ENCODE peak calls at places on chromosome 6, in four cellular contexts. One of them, this sample, is unnamed.

GRCh38 chr6:101294676-101295075 is 98.8 kb upstream of the GRIK2 start:
- DNase-seq in left ventricle myocardium inferior: no peak
- DNase-seq in cardiac fibroblast: no peak
- DNase-seq in fibroblast of the aortic adventitia: peak
- DNase-seq in this sample: peak

GRCh38 chr6:72944660-72945059 is 280.6 kb downstream of the KHDC1L start:
- DNase-seq in fibroblast of the aortic adventitia: no peak
- DNase-seq in cardiac fibroblast: no peak
- DNase-seq in left ventricle myocardium inferior: no peak
- DNase-seq in this sample: no peak

GRCh38 chr6:52407467-52407866 is 12.7 kb upstream of the EFHC1 start:
- DNase-seq in left ventricle myocardium inferior: no peak
- DNase-seq in fibroblast of the aortic adventitia: peak
- DNase-seq in cardiac fibroblast: peak
- DNase-seq in this sample: peak

GRCh38 chr6:88177961-88178464 is 11.9 kb upstream of the CNR1 start:
- DNase-seq in left ventricle myocardium inferior: no peak
- DNase-seq in cardiac fibroblast: peak
- DNase-seq in fibroblast of the aortic adventitia: no peak
- DNase-seq in this sample: no peak

GRCh38 chr6:99779631-99780555 is 173.3 kb downstream of the PRDM13 start:
- DNase-seq in left ventricle myocardium inferior: no peak
- DNase-seq in cardiac fibroblast: no peak
- DNase-seq in fibroblast of the aortic adventitia: no peak
- DNase-seq in this sample: no peak

GRCh38 chr6:36853325-36853724 is 14.1 kb upstream of the CPNE5 start:
- DNase-seq in cardiac fibroblast: peak
- DNase-seq in left ventricle myocardium inferior: no peak
- DNase-seq in fibroblast of the aortic adventitia: peak
- DNase-seq in this sample: peak

GRCh38 chr6:143060806-143061596 is at the start of gene AIG1:
- DNase-seq in left ventricle myocardium inferior: no peak
- DNase-seq in cardiac fibroblast: no peak
- DNase-seq in fibroblast of the aortic adventitia: peak
- DNase-seq in this sample: no peak

GRCh38 chr6:148223424-148223842 is 119.2 kb upstream of the SASH1 start:
- DNase-seq in fibroblast of the aortic adventitia: peak
- DNase-seq in left ventricle myocardium inferior: no peak
- DNase-seq in cardiac fibroblast: peak
- DNase-seq in this sample: peak

GRCh38 chr6:104633125-104633524 is 226.6 kb downstream of the HACE1 start:
- DNase-seq in fibroblast of the aortic adventitia: no peak
- DNase-seq in cardiac fibroblast: peak
- DNase-seq in left ventricle myocardium inferior: no peak
- DNase-seq in this sample: no peak

GRCh38 chr6:33702345-33702977 is 9.0 kb downstream of the UQCC2 start:
- DNase-seq in left ventricle myocardium inferior: no peak
- DNase-seq in cardiac fibroblast: peak
- DNase-seq in fibroblast of the aortic adventitia: peak
- DNase-seq in this sample: peak

GRCh38 chr6:108242259-108242658 is 18.6 kb downstream of the SNX3 start:
- DNase-seq in left ventricle myocardium inferior: no peak
- DNase-seq in cardiac fibroblast: no peak
- DNase-seq in fibroblast of the aortic adventitia: no peak
- DNase-seq in this sample: no peak

GRCh38 chr6:90643366-90643765 is 56.5 kb upstream of the MAP3K7 start:
- DNase-seq in cardiac fibroblast: no peak
- DNase-seq in left ventricle myocardium inferior: no peak
- DNase-seq in fibroblast of the aortic adventitia: no peak
- DNase-seq in this sample: no peak

GRCh38 chr6:46465294-46466165 is 25.7 kb downstream of the RCAN2 start:
- DNase-seq in left ventricle myocardium inferior: no peak
- DNase-seq in fibroblast of the aortic adventitia: peak
- DNase-seq in cardiac fibroblast: peak
- DNase-seq in this sample: no peak

GRCh38 chr6:110097443-110097842 is 82.0 kb downstream of the WASF1 start:
- DNase-seq in left ventricle myocardium inferior: no peak
- DNase-seq in fibroblast of the aortic adventitia: no peak
- DNase-seq in cardiac fibroblast: peak
- DNase-seq in this sample: no peak

GRCh38 chr6:36852481-36853147 is 13.4 kb upstream of the CPNE5 start:
- DNase-seq in cardiac fibroblast: peak
- DNase-seq in fibroblast of the aortic adventitia: peak
- DNase-seq in left ventricle myocardium inferior: no peak
- DNase-seq in this sample: peak

GRCh38 chr6:122801397-122801796 is 12.3 kb downstream of the SMPDL3A start:
- DNase-seq in left ventricle myocardium inferior: no peak
- DNase-seq in cardiac fibroblast: no peak
- DNase-seq in fibroblast of the aortic adventitia: no peak
- DNase-seq in this sample: no peak

GRCh38 chr6:165671222-165671715 is 8.2 kb upstream of the PDE10A start:
- DNase-seq in cardiac fibroblast: no peak
- DNase-seq in left ventricle myocardium inferior: no peak
- DNase-seq in fibroblast of the aortic adventitia: no peak
- DNase-seq in this sample: no peak

GRCh38 chr6:54916858-54917257 is 70.3 kb downstream of the FAM83B start:
- DNase-seq in fibroblast of the aortic adventitia: no peak
- DNase-seq in cardiac fibroblast: no peak
- DNase-seq in left ventricle myocardium inferior: no peak
- DNase-seq in this sample: peak

GRCh38 chr6:125558907-125559306 is 190.5 kb upstream of the HEY2 start:
- DNase-seq in left ventricle myocardium inferior: no peak
- DNase-seq in fibroblast of the aortic adventitia: no peak
- DNase-seq in cardiac fibroblast: no peak
- DNase-seq in this sample: no peak

DNA sequence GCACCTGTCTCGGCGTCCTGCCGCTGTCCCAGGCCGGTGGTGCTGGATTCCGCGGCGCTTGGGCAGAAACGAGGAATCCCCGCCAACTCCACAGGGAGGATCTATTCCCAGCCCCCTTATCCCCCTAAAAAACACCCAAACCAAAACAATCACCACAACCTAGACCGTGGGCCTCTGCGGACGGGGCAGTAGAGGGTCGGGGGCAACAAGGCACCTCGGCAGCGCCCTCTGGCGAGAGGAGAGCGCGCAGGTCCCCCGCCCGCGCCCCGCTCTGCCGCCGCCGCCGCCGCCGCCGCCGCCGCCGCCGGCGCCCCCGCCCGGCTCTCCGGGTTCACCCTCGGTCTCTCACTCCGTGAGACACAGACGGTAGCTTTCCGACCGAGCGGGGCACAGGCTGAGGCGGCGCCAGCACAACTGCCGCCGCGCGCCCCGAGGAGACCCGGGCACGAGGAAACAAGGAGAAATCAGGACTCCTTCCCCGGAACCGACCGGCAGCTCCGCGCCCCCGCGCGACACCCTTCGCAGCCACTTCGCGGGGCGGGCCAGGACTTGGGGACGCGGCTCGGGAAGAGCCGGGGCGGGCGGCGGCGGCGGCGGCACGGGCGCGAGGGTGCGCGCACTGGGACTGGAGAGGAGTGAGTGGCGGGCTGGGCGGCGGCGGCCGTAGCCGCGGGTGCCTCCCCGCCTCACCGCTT is at the start of gene SLC35F1:
- DNase-seq in fibroblast of the aortic adventitia: peak
- DNase-seq in cardiac fibroblast: peak
- DNase-seq in left ventricle myocardium inferior: peak
- DNase-seq in this sample: no peak
- TF ChIP-seq CTCF in fibroblast of the aortic adventitia: peak
- TF ChIP-seq CTCF in cardiac fibroblast: peak
- TF ChIP-seq CTCF in left ventricle myocardium inferior: peak
- TF ChIP-seq CTCF in this sample: no peak

GRCh38 chr6:157644043-157644810 is 178.8 kb upstream of the SNX9 start:
- DNase-seq in left ventricle myocardium inferior: no peak
- DNase-seq in cardiac fibroblast: peak
- DNase-seq in fibroblast of the aortic adventitia: peak
- DNase-seq in this sample: peak
- TF ChIP-seq CTCF in left ventricle myocardium inferior: peak
- TF ChIP-seq CTCF in cardiac fibroblast: peak
- TF ChIP-seq CTCF in fibroblast of the aortic adventitia: peak
- TF ChIP-seq CTCF in this sample: peak

GRCh38 chr6:151721141-151721540 is 86.3 kb upstream of the ESR1 start:
- DNase-seq in fibroblast of the aortic adventitia: peak
- DNase-seq in cardiac fibroblast: no peak
- DNase-seq in left ventricle myocardium inferior: no peak
- DNase-seq in this sample: no peak

GRCh38 chr6:151719070-151719469 is 88.4 kb upstream of the ESR1 start:
- DNase-seq in fibroblast of the aortic adventitia: no peak
- DNase-seq in cardiac fibroblast: no peak
- DNase-seq in left ventricle myocardium inferior: no peak
- DNase-seq in this sample: no peak

GRCh38 chr6:151721671-151722070 is 85.8 kb upstream of the ESR1 start:
- DNase-seq in fibroblast of the aortic adventitia: peak
- DNase-seq in cardiac fibroblast: no peak
- DNase-seq in left ventricle myocardium inferior: no peak
- DNase-seq in this sample: no peak

GRCh38 chr6:151722342-151722741 is 85.1 kb upstream of the ESR1 start:
- DNase-seq in fibroblast of the aortic adventitia: no peak
- DNase-seq in left ventricle myocardium inferior: no peak
- DNase-seq in cardiac fibroblast: no peak
- DNase-seq in this sample: no peak

DNA sequence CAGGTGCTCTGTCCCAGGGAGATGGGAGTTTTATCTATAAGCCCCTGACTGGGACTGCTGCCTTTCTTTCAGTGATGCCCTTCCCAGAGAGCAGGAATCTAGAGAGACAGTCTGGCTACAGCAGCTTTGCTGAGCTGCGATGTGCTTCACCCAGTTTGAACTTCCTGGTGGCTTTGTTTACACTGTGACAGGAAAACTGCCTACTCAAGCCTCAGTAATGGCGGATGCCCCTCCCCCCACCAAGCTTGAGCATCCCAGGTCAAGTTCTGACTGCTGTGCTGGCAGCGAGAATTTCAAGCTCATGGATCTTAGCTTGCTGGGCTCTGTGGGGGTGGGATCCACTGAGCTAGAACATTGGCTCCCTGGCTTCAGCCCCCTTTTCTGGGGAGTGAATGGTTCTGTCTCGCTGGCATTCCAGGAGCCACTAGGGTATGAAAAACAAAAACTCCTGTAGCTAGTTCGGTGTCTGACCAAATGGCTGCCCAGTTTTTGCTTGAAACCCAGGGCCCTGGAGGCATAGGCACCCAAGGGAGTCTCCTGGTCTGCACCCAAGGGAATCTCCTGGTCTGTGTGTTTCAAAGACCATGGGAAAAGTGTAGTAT is 90.9 kb upstream of the ESR1 start:
- DNase-seq in cardiac fibroblast: no peak
- DNase-seq in left ventricle myocardium inferior: no peak
- DNase-seq in fibroblast of the aortic adventitia: no peak
- DNase-seq in this sample: no peak
- TF ChIP-seq CTCF in cardiac fibroblast: no peak
- TF ChIP-seq CTCF in left ventricle myocardium inferior: no peak
- TF ChIP-seq CTCF in fibroblast of the aortic adventitia: no peak
- TF ChIP-seq CTCF in this sample: no peak

DNA sequence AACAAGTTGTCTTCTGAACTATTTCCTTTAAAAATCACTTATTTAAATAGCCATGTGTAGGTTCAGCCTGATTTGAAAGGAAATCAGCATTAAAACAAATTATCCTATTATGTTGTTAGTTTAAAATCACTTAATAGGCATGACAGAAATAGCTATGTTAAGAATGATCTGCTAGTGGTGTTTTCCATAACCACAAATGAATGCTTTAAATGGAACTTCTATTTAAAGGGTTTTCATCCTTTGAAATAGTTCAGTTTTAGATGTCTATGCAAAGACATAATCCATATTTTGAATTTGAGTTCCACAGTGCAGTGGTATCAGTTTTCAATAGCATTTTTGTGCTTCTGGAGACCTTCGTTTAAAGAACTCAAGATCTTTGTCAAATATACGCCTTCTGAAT is 120.2 kb downstream of the PLEKHG1 start:
- DNase-seq in left ventricle myocardium inferior: no peak
- DNase-seq in fibroblast of the aortic adventitia: no peak
- DNase-seq in cardiac fibroblast: no peak
- DNase-seq in this sample: no peak
- TF ChIP-seq CTCF in left ventricle myocardium inferior: no peak
- TF ChIP-seq CTCF in fibroblast of the aortic adventitia: no peak
- TF ChIP-seq CTCF in cardiac fibroblast: no peak
- TF ChIP-seq CTCF in this sample: no peak

This sample was measured in HFFc6.